ENCODE peak calls at places on chromosomes 12 and 14, in eight cellular contexts. A is NB4, D is ovary, Q is body of pancreas, T is uterus, L is HCT116, X is A549, N is H54. V is an unnamed sample.

GRCh38 chr14:21867541-21867940 is 193.9 kb upstream of the OR4E1 start:
- DNase-seq in A (no peak), D (no peak), Q (no peak), T (no peak), L (no peak), X (no peak), N (no peak), V (no peak)

GRCh38 chr12:16307843-16308475 is 30.5 kb upstream of the SLC15A5 start:
- DNase-seq in A (peak), D (no peak), Q (no peak), T (no peak), L (no peak), X (no peak), N (no peak), V (no peak)

GRCh38 chr14:73759183-73759713 is 45.1 kb upstream of the PNMA1 start:
- DNase-seq in A (peak), D (peak), Q (peak), T (peak), L (no peak), X (no peak), N (no peak), V (peak)

GRCh38 chr12:30533518-30533917 is 162.2 kb downstream of the IPO8 start:
- DNase-seq in A (no peak), D (no peak), Q (no peak), T (no peak), L (no peak), X (no peak), N (no peak), V (no peak)

GRCh38 chr12:132179431-132180362 is 35.4 kb downstream of the NOC4L start:
- DNase-seq in A (no peak), D (no peak), Q (no peak), T (no peak), L (no peak), X (no peak), N (no peak), V (no peak)

GRCh38 chr12:9757433-9758025 is 3.2 kb downstream of the CD69 start:
- DNase-seq in A (no peak), D (no peak), Q (no peak), T (no peak), L (no peak), X (no peak), N (no peak), V (no peak)

GRCh38 chr12:110661337-110661972 is 27.5 kb downstream of the HVCN1 start:
- DNase-seq in A (peak), D (no peak), Q (peak), T (no peak), L (no peak), X (no peak), N (no peak), V (no peak)

GRCh38 chr14:75837151-75837787 is 144.5 kb downstream of the TGFB3 start:
- DNase-seq in A (peak), D (no peak), Q (no peak), T (no peak), L (no peak), X (no peak), N (no peak), V (no peak)

GRCh38 chr12:108313609-108314331 is 25.3 kb downstream of the CMKLR1 start:
- DNase-seq in A (peak), D (no peak), Q (peak), T (no peak), L (no peak), X (no peak), N (no peak), V (no peak)

GRCh38 chr14:54760866-54761265 is 141.8 kb downstream of the GCH1 start:
- DNase-seq in A (no peak), D (no peak), Q (no peak), T (no peak), L (no peak), X (no peak), N (no peak), V (no peak)

GRCh38 chr14:88241810-88242209 is 81.3 kb downstream of the KCNK10 start:
- DNase-seq in A (no peak), D (no peak), Q (no peak), T (no peak), L (no peak), X (no peak), N (no peak), V (no peak)

GRCh38 chr12:41362511-41362910 is 174.4 kb downstream of the PDZRN4 start:
- DNase-seq in A (no peak), D (no peak), Q (no peak), T (no peak), L (no peak), X (no peak), N (no peak), V (no peak)

GRCh38 chr12:25583545-25583944 is 30.5 kb upstream of the LMNTD1 start:
- DNase-seq in A (no peak), D (peak), Q (peak), T (no peak), L (peak), X (peak), N (no peak), V (peak)

GRCh38 chr12:93824514-93825500 is 147.6 kb downstream of the CRADD start:
- DNase-seq in A (no peak), D (no peak), Q (no peak), T (no peak), L (no peak), X (no peak), N (no peak), V (no peak)

GRCh38 chr12:9687228-9687627 is 17.7 kb downstream of the CLEC2D start:
- DNase-seq in A (no peak), D (no peak), Q (no peak), T (no peak), L (peak), X (peak), N (no peak), V (no peak)

GRCh38 chr14:50038398-50039119 is 77.8 kb downstream of the VCPKMT start:
- DNase-seq in A (peak), D (no peak), Q (peak), T (peak), L (no peak), X (peak), N (peak), V (peak)

DNA sequence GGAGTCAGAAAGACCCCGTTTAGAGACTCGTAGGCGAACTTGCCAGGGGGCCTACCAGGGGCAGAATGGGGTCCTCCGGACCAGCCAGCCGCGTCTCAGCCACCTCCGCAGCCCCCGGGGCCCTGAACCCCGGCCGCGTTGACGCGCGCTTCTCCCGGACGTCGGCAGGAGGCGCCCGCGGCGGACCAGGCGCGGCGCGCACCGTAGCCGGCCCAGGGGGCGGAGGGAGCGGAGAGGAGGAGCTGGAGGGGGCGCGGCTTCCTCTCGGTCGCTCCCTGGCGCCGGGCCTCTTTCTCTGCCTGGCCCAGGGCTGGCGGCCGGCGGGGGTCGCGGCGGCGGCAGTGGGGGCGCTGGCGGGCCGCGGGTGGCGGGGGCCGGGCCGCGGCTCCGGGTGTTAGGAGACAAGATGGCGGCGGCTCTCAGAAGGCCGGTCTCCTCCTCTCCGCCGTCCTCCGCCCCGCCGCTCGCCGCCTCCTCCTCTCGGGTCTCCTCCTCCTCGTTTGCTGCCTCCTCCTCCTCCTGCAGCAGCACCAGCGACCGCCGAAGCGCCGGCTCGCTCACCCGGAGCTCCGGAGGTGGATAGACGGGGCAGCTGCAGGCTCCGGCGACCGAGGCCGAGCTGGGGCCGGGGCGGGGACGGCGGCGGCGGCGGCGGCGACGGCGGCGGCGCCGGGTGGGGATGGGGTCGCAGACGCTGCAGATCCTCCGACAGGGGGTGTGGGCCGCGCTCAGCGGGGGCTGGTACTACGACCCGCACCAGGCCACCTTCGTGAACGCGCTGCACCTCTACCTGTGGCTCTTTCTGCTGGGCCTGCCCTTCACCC is at the start of gene PCNX1:
- DNase-seq in A (peak), D (peak), Q (peak), T (peak), L (peak), X (peak), N (peak), V (peak)
- TF ChIP-seq POLR2A in A (peak), D (peak), Q (peak), T (peak), L (peak), X (peak), N (no peak), V (no peak)

GRCh38 chr12:115090783-115091182 is 406.8 kb upstream of the TBX3 start:
- DNase-seq in A (no peak), D (no peak), Q (no peak), T (no peak), L (no peak), X (no peak), N (no peak), V (no peak)

GRCh38 chr12:115094163-115094816 is 410.3 kb upstream of the TBX3 start:
- DNase-seq in A (no peak), D (no peak), Q (no peak), T (no peak), L (no peak), X (no peak), N (no peak), V (no peak)

GRCh38 chr12:115096673-115097349 is 412.8 kb upstream of the TBX3 start:
- DNase-seq in A (no peak), D (no peak), Q (no peak), T (peak), L (no peak), X (no peak), N (no peak), V (no peak)

GRCh38 chr12:115095073-115095748 is 411.2 kb upstream of the TBX3 start:
- DNase-seq in A (no peak), D (no peak), Q (no peak), T (no peak), L (no peak), X (no peak), N (no peak), V (no peak)

DNA sequence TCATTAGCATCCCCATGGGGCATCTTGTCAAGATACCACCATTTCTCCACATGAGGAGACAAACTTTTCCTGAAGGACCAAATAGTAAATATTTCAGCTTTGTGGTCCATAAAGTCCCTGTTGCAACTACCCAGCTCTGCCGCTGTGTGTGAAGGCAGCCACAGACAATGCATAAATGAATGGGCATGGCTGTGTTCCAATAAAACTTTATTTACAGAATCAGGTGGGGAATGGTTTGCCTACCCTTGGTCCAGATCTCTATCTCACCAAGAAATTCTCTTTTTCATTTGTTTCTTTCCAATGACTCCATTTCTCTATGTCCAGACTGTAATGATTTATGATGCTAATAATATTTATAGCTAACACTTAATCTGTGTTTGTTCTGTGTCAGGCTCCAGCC is 409.3 kb upstream of the TBX3 start:
- DNase-seq in A (no peak), D (no peak), Q (no peak), T (no peak), L (no peak), X (no peak), N (no peak), V (no peak)
- TF ChIP-seq POLR2A in A (no peak), D (no peak), Q (no peak), T (no peak), L (no peak), X (no peak), N (no peak), V (no peak)

DNA sequence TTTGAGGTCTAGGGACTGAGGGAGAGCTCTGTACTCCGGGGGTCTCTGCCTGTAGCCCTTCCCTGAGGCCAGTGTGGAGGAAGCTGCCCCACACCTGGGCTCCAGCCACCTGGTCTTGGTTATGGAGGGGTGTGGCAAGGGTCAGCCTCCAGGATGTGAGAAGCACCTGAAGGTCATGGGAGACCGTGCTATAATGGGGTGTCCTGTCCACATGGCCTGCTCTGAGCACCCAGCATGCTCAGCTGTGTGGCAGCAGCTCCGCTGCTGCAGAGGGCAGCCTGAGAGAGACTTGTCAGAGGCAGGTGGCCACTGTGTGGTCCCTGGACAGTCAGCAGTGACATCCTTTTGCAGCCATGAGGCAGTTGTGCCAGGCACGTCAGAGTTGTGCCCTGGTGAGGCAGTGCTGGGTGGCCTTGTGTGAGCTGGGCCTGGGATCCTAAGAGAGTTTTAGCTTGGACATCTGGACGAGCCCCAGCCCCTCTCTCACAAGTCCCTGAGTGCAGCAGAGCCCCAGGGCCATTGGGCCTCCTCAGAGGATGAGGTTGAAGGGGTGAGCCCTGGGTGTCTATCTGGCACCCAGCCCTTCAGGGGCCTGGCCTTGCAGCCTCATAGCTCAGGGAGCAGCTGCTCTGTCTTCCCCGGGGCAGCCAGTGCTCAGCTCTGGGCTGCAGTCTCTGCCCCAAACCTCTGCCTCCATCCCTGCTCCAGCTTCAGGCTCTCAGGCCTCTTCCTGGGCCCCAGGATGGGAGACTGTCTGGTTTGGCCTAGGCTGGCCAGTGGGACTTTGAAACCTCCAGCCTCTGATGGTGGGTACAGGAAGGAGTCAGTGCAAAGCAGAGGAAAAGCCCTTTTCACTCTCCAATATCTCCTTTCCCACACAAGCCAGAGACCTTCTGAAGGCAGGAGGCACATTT is 7.4 kb upstream of the ATG101 start:
- DNase-seq in A (no peak), D (peak), Q (no peak), T (no peak), L (no peak), X (no peak), N (no peak), V (peak)
- TF ChIP-seq POLR2A in A (no peak), D (no peak), Q (no peak), T (no peak), L (no peak), X (no peak), N (no peak), V (no peak)

GRCh38 chr14:92039720-92040430 is at the start of gene TRIP11:
- DNase-seq in A (peak), D (peak), Q (peak), T (peak), L (peak), X (peak), N (peak), V (peak)
- TF ChIP-seq POLR2A in A (peak), D (no peak), Q (peak), T (peak), L (peak), X (peak), N (peak), V (peak)

GRCh38 chr12:128322341-128322740 is 55.4 kb downstream of the TMEM132C start:
- DNase-seq in A (no peak), D (no peak), Q (no peak), T (no peak), L (no peak), X (no peak), N (no peak), V (no peak)

GRCh38 chr12:128326419-128326818 is 59.4 kb downstream of the TMEM132C start:
- DNase-seq in A (no peak), D (no peak), Q (no peak), T (no peak), L (no peak), X (no peak), N (no peak), V (no peak)

GRCh38 chr12:128323115-128323514 is 56.1 kb downstream of the TMEM132C start:
- DNase-seq in A (no peak), D (no peak), Q (no peak), T (no peak), L (no peak), X (no peak), N (no peak), V (no peak)

GRCh38 chr12:128325646-128326045 is 58.7 kb downstream of the TMEM132C start:
- DNase-seq in A (no peak), D (no peak), Q (no peak), T (no peak), L (no peak), X (no peak), N (no peak), V (no peak)

DNA sequence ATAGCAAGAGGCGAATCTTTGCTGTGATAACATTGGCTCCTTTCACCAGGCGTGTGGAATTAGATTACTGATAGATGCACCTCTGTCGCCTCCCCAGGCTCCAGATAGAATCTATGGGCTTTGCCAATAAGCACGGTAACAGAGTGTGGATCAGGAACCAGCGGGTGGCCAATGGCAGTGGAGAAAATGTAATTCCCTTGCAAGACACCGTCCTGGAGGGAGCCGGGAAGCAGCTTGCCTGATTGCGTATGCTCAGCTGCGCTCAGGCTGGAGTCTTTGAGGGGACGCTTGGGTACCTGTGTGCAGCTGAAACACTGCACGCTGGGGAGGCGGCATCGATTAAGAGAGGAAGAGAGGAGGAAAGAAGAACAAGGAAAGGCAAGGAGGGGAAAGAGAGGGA is 56.6 kb downstream of the TMEM132C start:
- DNase-seq in A (no peak), D (no peak), Q (no peak), T (no peak), L (no peak), X (no peak), N (no peak), V (no peak)
- TF ChIP-seq POLR2A in A (no peak), D (no peak), Q (no peak), T (no peak), L (no peak), X (no peak), N (no peak), V (no peak)

DNA sequence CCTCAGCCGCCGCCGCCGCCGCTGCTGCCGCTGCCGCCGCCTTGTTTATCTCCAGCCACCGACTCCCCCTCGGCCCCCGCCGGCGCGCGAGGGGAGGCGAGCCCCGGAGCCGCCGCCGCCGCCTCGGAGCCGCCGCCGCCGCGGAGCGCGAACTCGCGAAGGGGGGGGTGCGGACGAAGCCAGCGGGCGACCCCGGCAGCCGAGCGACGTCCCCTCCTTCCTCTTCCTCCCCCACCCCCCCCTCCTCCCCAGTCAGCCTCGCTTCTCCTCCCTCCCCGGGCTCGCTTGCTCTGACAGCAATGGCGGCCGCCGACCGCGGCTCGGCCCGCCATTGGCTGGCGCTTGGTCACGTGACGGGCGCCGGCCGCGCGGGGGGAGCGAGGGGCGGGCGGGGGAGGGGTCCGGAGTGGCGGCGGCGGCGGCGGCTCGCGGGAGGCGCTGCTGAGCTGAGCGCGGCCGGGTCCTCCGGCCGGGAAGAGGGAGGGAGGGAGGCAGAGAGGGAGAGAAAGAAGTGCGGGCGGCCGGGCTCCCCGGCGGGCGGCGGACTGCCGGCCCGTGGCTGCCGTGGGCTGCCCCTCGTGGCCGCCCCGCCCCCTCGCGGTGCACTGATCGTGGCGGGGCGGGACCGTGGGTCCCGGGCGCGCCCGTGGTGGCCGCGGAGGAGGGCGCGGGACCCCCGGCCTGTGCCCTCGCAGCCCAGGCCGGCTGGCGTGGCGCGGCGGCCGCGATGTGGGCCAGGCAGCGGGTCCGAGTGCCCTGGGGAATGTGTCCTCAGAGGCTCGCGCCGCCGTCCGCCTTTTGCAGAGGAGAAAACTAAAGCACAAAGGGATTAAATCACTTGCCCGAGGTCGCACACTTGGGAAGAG is at the start of gene MED13L:
- DNase-seq in A (peak), D (peak), Q (peak), T (peak), L (peak), X (peak), N (peak), V (peak)
- TF ChIP-seq POLR2A in A (peak), D (peak), Q (peak), T (peak), L (no peak), X (peak), N (peak), V (no peak)

V was measured in erythroblast.